ENCODE peak calls at places on chromosomes 5 and 9, in six cellular contexts. P, L, H, B, K and G are unnamed samples.

GRCh38 chr5:135016926-135017325 is 17.1 kb downstream of the PITX1 start:
- DNase-seq in L (no peak), K (no peak), H (no peak), B (no peak), P (peak; percentile 24), G (no peak)

GRCh38 chr5:27908341-27908740 is 870.0 kb upstream of the CDH9 start:
- DNase-seq in H (no peak), K (no peak), P (no peak), B (no peak), L (no peak), G (no peak)

GRCh38 chr5:168443533-168443932 is 42.7 kb upstream of the RARS1 start:
- DNase-seq in L (no peak), P (no peak), H (no peak), B (no peak), K (no peak), G (no peak)

GRCh38 chr9:135971892-135972291 is 10.7 kb upstream of the UBAC1 start:
- DNase-seq in B (no peak), P (peak; percentile 94), H (peak; percentile 35), K (no peak), L (peak; percentile 94), G (peak; percentile 87)

GRCh38 chr9:125255781-125256391 is 5.7 kb upstream of the GAPVD1 start:
- DNase-seq in L (no peak), P (peak; percentile 47), B (peak; percentile 15), K (no peak), H (no peak), G (peak; percentile 47)

GRCh38 chr5:116420540-116420939 is 154.1 kb downstream of the SEMA6A start:
- DNase-seq in B (no peak), K (no peak), P (no peak), L (no peak), H (no peak), G (no peak)

GRCh38 chr9:131282688-131283422 is 6.5 kb upstream of the FAM78A start:
- DNase-seq in L (peak; percentile 87), H (no peak), P (no peak), K (no peak), B (no peak), G (no peak)

GRCh38 chr5:56481147-56481997 is 248.2 kb upstream of the ANKRD55 start:
- DNase-seq in H (peak; percentile 22), L (peak; percentile 64), B (peak; percentile 19), K (no peak), P (peak; percentile 66), G (no peak)

GRCh38 chr5:142769251-142769792 is 855 bp upstream of the ARHGAP26 start:
- DNase-seq in B (no peak), L (no peak), H (peak; percentile 20), P (no peak), K (no peak), G (peak; percentile 33)